ENCODE peak calls at places on chromosome 20, in nine cellular contexts. Y, J, G, F, R, C, D, N and X are unnamed samples.

GRCh38 chr20:17992847-17993508 is 24.2 kb downstream of the MGME1 start:
- DNase-seq in Y (no peak), F (peak), N (no peak), G (no peak), J (no peak), C (no peak), R (peak), D (no peak), X (no peak)

GRCh38 chr20:50478162-50479036 is 31.8 kb upstream of the PTPN1 start:
- DNase-seq in R (peak), N (peak), Y (peak), C (peak), F (peak), J (peak), G (peak), D (no peak), X (peak)

GRCh38 chr20:4947817-4948559 is 53.3 kb downstream of the SLC23A2 start:
- DNase-seq in D (no peak), Y (peak), N (no peak), J (no peak), R (no peak), C (peak), F (no peak), G (no peak), X (no peak)

GRCh38 chr20:25285856-25286798 is 38.2 kb downstream of the PYGB start:
- DNase-seq in R (no peak), Y (no peak), D (no peak), C (no peak), J (peak), F (no peak), N (peak), G (no peak), X (peak)

GRCh38 chr20:7926767-7927166 is 13.5 kb downstream of the HAO1 start:
- DNase-seq in Y (peak), J (no peak), F (peak), G (no peak), R (peak), C (peak), N (no peak), D (no peak), X (no peak)

GRCh38 chr20:51563597-51564332 is 21.2 kb upstream of the NFATC2 start:
- DNase-seq in Y (peak), D (no peak), F (peak), G (no peak), C (peak), N (no peak), J (peak), R (peak), X (no peak)

GRCh38 chr20:38127011-38127621 is 38.0 kb downstream of the TGM2 start:
- DNase-seq in J (no peak), R (peak), F (peak), D (no peak), G (no peak), Y (no peak), N (peak), C (peak), X (no peak)

GRCh38 chr20:1383621-1384404 is 9.0 kb downstream of the FKBP1A start:
- DNase-seq in R (no peak), C (no peak), N (no peak), Y (no peak), D (no peak), G (no peak), J (no peak), F (no peak), X (no peak)

GRCh38 chr20:38534756-38535155 is 46.2 kb upstream of the ADIG start:
- DNase-seq in Y (no peak), R (no peak), J (no peak), G (no peak), C (no peak), N (no peak), D (no peak), F (no peak), X (no peak)

GRCh38 chr20:37355252-37356180 is 9.6 kb downstream of the SRC start:
- DNase-seq in N (no peak), Y (no peak), J (no peak), R (no peak), C (no peak), G (no peak), F (no peak), D (no peak), X (peak)

GRCh38 chr20:22471156-22471836 is 113.1 kb downstream of the FOXA2 start:
- DNase-seq in G (no peak), Y (no peak), C (no peak), R (no peak), D (no peak), J (no peak), N (no peak), F (no peak), X (no peak)

GRCh38 chr20:17873410-17874270 is 95.0 kb downstream of the SNX5 start:
- DNase-seq in C (peak), F (peak), Y (peak), G (no peak), R (peak), J (no peak), D (no peak), N (peak), X (peak)

DNA sequence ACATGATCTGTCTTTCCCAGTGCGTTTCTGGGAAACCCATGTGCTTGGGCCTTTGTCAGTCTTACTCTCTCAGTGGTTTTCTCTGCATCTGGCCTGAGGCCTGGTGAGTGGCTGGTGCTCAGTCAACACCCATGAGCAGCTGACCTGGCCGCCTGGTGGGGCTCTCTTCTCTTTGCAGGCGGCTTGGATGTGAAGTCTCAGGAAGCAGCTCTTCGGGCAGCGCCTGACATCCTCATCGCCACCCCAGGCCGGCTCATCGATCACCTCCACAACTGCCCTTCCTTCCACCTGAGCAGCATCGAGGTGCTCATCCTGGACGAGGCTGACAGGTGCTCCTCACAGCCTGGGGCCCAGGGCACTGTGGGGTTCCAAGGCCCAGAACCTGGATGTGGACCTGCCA is 10.8 kb downstream of the DDX27 start:
- DNase-seq in R (no peak), J (peak), C (no peak), D (no peak), F (no peak), Y (no peak), N (no peak), G (no peak), X (no peak)
- TF ChIP-seq CTCF in R (no peak), J (no peak), C (no peak), D (no peak), F (no peak), Y (no peak), N (no peak), G (no peak), X (no peak)

DNA sequence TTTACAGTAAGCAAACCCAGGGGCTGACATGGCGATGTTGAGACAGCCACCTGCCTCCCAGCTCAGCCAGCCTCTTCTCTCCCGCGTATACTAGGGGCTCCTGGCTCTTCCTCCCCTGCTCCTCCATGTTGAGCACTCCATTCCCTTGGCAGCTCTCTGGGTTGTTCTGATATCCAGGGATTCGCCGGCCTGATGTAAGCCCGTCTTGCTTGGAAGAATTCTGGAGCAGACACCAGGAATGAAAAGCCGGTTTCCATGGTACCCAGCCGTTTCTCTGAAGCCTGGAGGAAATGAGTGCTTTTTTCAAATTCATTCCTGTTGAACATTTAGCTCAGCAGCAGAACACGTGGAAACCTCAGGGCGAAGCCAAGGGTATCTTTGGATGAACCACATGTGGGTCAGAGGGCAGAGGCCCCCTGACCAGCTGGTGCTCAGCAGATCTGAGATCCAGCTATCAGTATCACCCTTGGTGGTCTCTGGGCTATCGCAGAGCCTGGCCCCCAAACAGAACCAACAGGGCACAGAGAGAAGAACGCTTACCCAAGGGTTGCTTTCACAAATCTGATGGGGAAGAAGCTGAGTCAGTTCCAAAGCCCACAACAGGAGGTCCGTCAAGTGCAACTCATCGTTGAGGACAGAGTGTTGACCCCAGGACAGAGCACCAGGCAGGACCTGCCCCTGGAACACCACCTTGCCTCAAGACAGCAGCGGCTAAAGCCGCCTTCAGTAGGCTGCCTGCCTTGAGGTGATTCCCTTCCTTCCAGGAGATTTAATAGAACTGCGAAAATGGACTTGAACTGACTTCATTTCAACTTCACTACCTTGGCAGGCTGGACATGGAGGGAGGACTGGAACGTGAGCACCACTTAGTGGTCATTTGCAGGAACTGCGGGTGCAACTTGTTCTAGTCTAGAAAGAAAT is 96.1 kb upstream of the RIN2 start:
- DNase-seq in G (peak), N (no peak), J (peak), D (no peak), R (peak), F (peak), Y (peak), C (peak), X (peak)
- TF ChIP-seq CTCF in G (peak), N (peak), J (peak), D (peak), R (peak), F (peak), Y (peak), C (peak), X (peak)

DNA sequence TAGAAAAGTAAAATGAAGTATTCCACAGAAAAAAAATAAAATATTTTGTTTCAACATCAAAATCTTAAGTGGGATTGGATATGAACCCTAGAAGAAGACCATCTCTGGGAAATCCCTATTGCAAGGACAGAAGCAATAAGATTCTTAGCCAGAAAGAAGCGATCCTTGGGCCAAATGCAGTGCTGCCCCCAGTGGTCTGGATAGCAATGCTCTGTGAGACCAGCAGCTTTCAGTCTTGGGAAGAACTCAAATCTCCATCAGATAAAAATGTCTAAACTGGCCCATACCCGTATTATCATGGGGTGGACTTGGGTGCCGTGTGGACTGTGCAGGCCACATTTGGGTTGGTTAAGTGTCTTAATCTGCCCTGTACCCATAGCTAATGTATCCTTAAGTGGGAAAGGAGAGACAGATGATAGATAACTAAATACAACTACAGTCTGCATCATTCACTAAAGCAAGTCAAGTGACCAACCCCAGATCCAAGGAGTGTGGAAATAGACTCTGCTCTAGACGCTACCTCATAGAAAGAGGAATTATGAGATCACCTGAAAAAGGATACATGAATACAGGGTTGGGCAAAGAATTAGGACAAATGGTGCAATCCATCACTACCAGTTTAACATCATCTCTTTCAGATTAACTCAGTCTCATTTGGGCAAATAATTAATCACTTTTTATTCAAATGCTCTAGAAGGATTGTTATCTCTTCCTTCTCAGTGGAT is 38.9 kb upstream of the SNAP25 start:
- DNase-seq in F (no peak), D (no peak), J (peak), C (no peak), N (no peak), R (peak), Y (peak), G (no peak), X (no peak)
- TF ChIP-seq CTCF in F (peak), D (peak), J (peak), C (peak), N (no peak), R (peak), Y (peak), G (peak), X (no peak)

DNA sequence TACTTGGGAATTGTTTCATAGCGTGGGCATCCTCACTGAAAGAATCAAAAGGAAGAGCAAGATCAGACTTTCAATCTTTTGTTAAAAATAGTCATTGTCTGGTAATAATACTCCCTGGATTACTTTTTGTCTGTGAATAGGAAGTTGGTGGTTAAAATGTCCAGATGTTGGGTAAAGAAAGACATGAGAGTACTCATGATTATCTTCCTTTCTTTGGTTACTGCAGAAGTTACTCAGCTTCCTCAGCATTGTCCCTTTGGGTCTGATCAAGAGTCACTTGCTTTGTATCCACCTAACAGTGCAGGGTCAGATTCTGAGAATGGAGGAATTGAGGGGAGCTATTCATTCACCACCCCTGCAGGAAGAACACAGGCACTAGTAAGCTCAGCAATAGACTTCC is 54.6 kb downstream of the RIN2 start:
- DNase-seq in R (no peak), G (no peak), F (no peak), C (no peak), N (no peak), J (no peak), D (no peak), Y (no peak), X (no peak)
- TF ChIP-seq CTCF in R (no peak), G (no peak), F (no peak), C (no peak), N (no peak), J (no peak), D (no peak), Y (no peak), X (no peak)

GRCh38 chr20:31693987-31694661 is 28.5 kb downstream of the BCL2L1 start:
- DNase-seq in D (no peak), N (no peak), Y (peak), J (peak), C (no peak), G (no peak), R (no peak), F (no peak), X (no peak)
- TF ChIP-seq CTCF in D (no peak), N (no peak), Y (no peak), J (no peak), C (no peak), G (no peak), R (no peak), F (no peak), X (no peak)

GRCh38 chr20:44572551-44573500 is 9.6 kb upstream of the PKIG start:
- DNase-seq in R (peak), J (no peak), N (no peak), D (no peak), F (peak), G (no peak), Y (no peak), C (peak), X (no peak)

GRCh38 chr20:44574372-44574771 is 8.0 kb upstream of the PKIG start:
- DNase-seq in C (no peak), G (no peak), D (no peak), F (no peak), Y (no peak), N (no peak), R (no peak), J (no peak), X (no peak)

GRCh38 chr20:44573501-44573869 is 8.9 kb upstream of the PKIG start:
- DNase-seq in D (no peak), R (no peak), J (no peak), Y (no peak), G (no peak), C (no peak), N (no peak), F (no peak), X (no peak)

GRCh38 chr20:44579313-44580090 is 2.9 kb upstream of the PKIG start:
- DNase-seq in J (no peak), Y (no peak), C (no peak), N (no peak), R (no peak), F (no peak), D (no peak), G (no peak), X (no peak)

GRCh38 chr20:44576297-44576696 is 6.1 kb upstream of the PKIG start:
- DNase-seq in J (no peak), D (no peak), F (peak), Y (peak), R (peak), N (no peak), G (peak), C (peak), X (no peak)
- TF ChIP-seq CTCF in J (no peak), D (peak), F (no peak), Y (peak), R (peak), N (peak), G (peak), C (peak), X (peak)

GRCh38 chr20:45779011-45779915 is 12.4 kb downstream of the WFDC3 start:
- DNase-seq in R (peak), C (peak), G (no peak), J (no peak), F (peak), N (peak), D (no peak), Y (no peak), X (no peak)

GRCh38 chr20:45782890-45783289 is 8.8 kb downstream of the WFDC3 start:
- DNase-seq in C (no peak), Y (no peak), F (peak), D (no peak), R (no peak), G (no peak), N (no peak), J (no peak), X (no peak)

GRCh38 chr20:45776931-45777330 is 14.8 kb downstream of the WFDC3 start:
- DNase-seq in D (no peak), N (no peak), G (no peak), R (no peak), C (no peak), F (no peak), J (no peak), Y (no peak), X (no peak)

GRCh38 chr20:45781391-45781931 is 10.2 kb downstream of the WFDC3 start:
- DNase-seq in J (no peak), N (no peak), R (peak), D (no peak), G (no peak), C (peak), F (peak), Y (no peak), X (no peak)

GRCh38 chr20:45780159-45780558 is 11.5 kb downstream of the WFDC3 start:
- DNase-seq in D (no peak), G (no peak), R (no peak), J (no peak), Y (no peak), C (no peak), N (no peak), F (no peak), X (no peak)
- TF ChIP-seq CTCF in D (no peak), G (no peak), R (no peak), J (no peak), Y (no peak), C (no peak), N (no peak), F (no peak), X (no peak)